ENCODE peak calls at places on chromosome 1, in five cellular contexts. X is heart left ventricle, Q is type B pancreatic cell, F is fibroblast of pulmonary artery, Y is cardiac fibroblast. Z is an unnamed sample.

GRCh38 chr1:63731117-63732043 is 42.4 kb upstream of the ROR1 start:
- DNase-seq in X (no peak), Q (no peak), F (peak), Y (peak), Z (no peak)

GRCh38 chr1:202304370-202304769 is 37.4 kb downstream of the UBE2T start:
- DNase-seq in X (peak), Q (no peak), F (no peak), Y (no peak), Z (no peak)

GRCh38 chr1:101190441-101190840 is 46.4 kb upstream of the S1PR1 start:
- DNase-seq in X (no peak), Q (no peak), F (peak), Y (peak), Z (no peak)

GRCh38 chr1:246681822-246682221 is 42.4 kb upstream of the SCCPDH start:
- DNase-seq in X (peak), Q (no peak), F (peak), Y (peak), Z (no peak)

GRCh38 chr1:74271503-74271902 is 36.3 kb downstream of the TNNI3K start:
- DNase-seq in X (no peak), Q (no peak), F (no peak), Y (no peak), Z (no peak)

GRCh38 chr1:26281971-26282693 is 2.2 kb downstream of the SH3BGRL3 start:
- DNase-seq in X (peak), Q (no peak), F (no peak), Y (peak), Z (no peak)

GRCh38 chr1:19178734-19179398 is 31.2 kb downstream of the UBR4 start:
- DNase-seq in X (no peak), Q (no peak), F (no peak), Y (no peak), Z (no peak)

GRCh38 chr1:153617677-153618076 is 1.6 kb upstream of the S100A14 start:
- DNase-seq in X (peak), Q (no peak), F (peak), Y (no peak), Z (peak)

GRCh38 chr1:168728452-168729404 is at the start of gene DPT:
- DNase-seq in X (peak), Q (no peak), F (peak), Y (peak), Z (no peak)

GRCh38 chr1:220144051-220144450 is 50.1 kb downstream of the IARS2 start:
- DNase-seq in X (no peak), Q (no peak), F (no peak), Y (no peak), Z (no peak)

GRCh38 chr1:99326215-99326949 is 62.1 kb downstream of the PLPPR4 start:
- DNase-seq in X (no peak), Q (no peak), F (peak), Y (peak), Z (no peak)

GRCh38 chr1:108200627-108201106 is 524 bp upstream of the SLC25A24 start:
- DNase-seq in X (peak), Q (no peak), F (peak), Y (peak), Z (peak)

GRCh38 chr1:96519851-96520281 is 201.7 kb upstream of the PTBP2 start:
- DNase-seq in X (no peak), Q (no peak), F (no peak), Y (no peak), Z (no peak)

GRCh38 chr1:98468111-98468717 is 193.3 kb upstream of the SNX7 start:
- DNase-seq in X (no peak), Q (no peak), F (peak), Y (peak), Z (no peak)

GRCh38 chr1:63653971-63654370 is 60.8 kb downstream of the PGM1 start:
- DNase-seq in X (no peak), Q (no peak), F (no peak), Y (no peak), Z (no peak)

GRCh38 chr1:111225091-111225490 is 2.4 kb upstream of the CHI3L2 start:
- DNase-seq in X (no peak), Q (no peak), F (no peak), Y (no peak), Z (no peak)

GRCh38 chr1:7233646-7234470 is 448.6 kb downstream of the CAMTA1 start:
- DNase-seq in X (no peak), Q (peak), F (no peak), Y (no peak), Z (no peak)

GRCh38 chr1:55250399-55251075 is 35.4 kb upstream of the USP24 start:
- DNase-seq in X (peak), Q (no peak), F (no peak), Y (no peak), Z (no peak)

GRCh38 chr1:206663832-206664652 is 20.7 kb upstream of the MAPKAPK2 start:
- DNase-seq in X (peak), Q (peak), F (peak), Y (peak), Z (peak)

GRCh38 chr1:115266729-115267421 is 71.2 kb downstream of the NGF start:
- DNase-seq in X (peak), Q (no peak), F (peak), Y (peak), Z (no peak)

GRCh38 chr1:167819849-167820683 is 93.9 kb downstream of the ADCY10 start:
- DNase-seq in X (peak), Q (no peak), F (peak), Y (peak), Z (no peak)

GRCh38 chr1:238439483-238439882 is 548.8 kb upstream of the ZP4 start:
- DNase-seq in X (no peak), Q (no peak), F (no peak), Y (no peak), Z (no peak)

GRCh38 chr1:16195518-16195905 is 16.9 kb downstream of the ARHGEF19 start:
- DNase-seq in X (no peak), Q (no peak), F (no peak), Y (no peak), Z (no peak)

GRCh38 chr1:75342799-75343198 is 208.6 kb downstream of the LHX8 start:
- DNase-seq in X (no peak), Q (no peak), F (no peak), Y (no peak), Z (no peak)

GRCh38 chr1:54256756-54257155 is 56.8 kb downstream of the MRPL37 start:
- DNase-seq in X (no peak), Q (no peak), F (no peak), Y (no peak), Z (no peak)

GRCh38 chr1:93715529-93716126 is 34.0 kb upstream of the BCAR3 start:
- DNase-seq in X (peak), Q (no peak), F (no peak), Y (peak), Z (no peak)

GRCh38 chr1:184965889-184966860 is 8.1 kb downstream of the NIBAN1 start:
- DNase-seq in X (no peak), Q (no peak), F (no peak), Y (no peak), Z (no peak)

GRCh38 chr1:6325482-6325881 is 64.6 kb upstream of the GPR153 start:
- DNase-seq in X (no peak), Q (no peak), F (no peak), Y (no peak), Z (no peak)

GRCh38 chr1:198494139-198494538 is 46.3 kb downstream of the ATP6V1G3 start:
- DNase-seq in X (no peak), Q (no peak), F (no peak), Y (no peak), Z (no peak)

GRCh38 chr1:233281711-233282581 is 13.6 kb downstream of the PCNX2 start:
- DNase-seq in X (no peak), Q (no peak), F (peak), Y (peak), Z (peak)

GRCh38 chr1:219555802-219556201 is 57.1 kb downstream of the ZC3H11B start:
- DNase-seq in X (no peak), Q (no peak), F (peak), Y (peak), Z (no peak)

GRCh38 chr1:35883681-35884155 is 709 bp downstream of the AGO1 start:
- DNase-seq in X (peak), Q (peak), F (no peak), Y (peak), Z (no peak)

GRCh38 chr1:40317394-40318074 is 448 bp upstream of the COL9A2 start:
- DNase-seq in X (no peak), Q (no peak), F (no peak), Y (no peak), Z (no peak)

GRCh38 chr1:58549231-58549958 is 2.9 kb upstream of the OMA1 start:
- DNase-seq in X (no peak), Q (no peak), F (no peak), Y (no peak), Z (no peak)

GRCh38 chr1:93608188-93609109 is 73.2 kb downstream of the BCAR3 start:
- DNase-seq in X (peak), Q (no peak), F (peak), Y (peak), Z (no peak)

GRCh38 chr1:15046487-15047165 is 106.9 kb upstream of the TMEM51 start:
- DNase-seq in X (peak), Q (peak), F (peak), Y (peak), Z (peak)

GRCh38 chr1:151832318-151832984 is 849 bp upstream of the RORC start:
- DNase-seq in X (peak), Q (no peak), F (peak), Y (peak), Z (no peak)

GRCh38 chr1:182962554-182963115 is 9.7 kb upstream of the SHCBP1L start:
- DNase-seq in X (peak), Q (no peak), F (peak), Y (peak), Z (peak)
- TF ChIP-seq CTCF in X (peak), Q (peak), F (peak), Y (peak), Z (peak)

GRCh38 chr1:183019860-183020259 is 3.4 kb upstream of the LAMC1 start:
- DNase-seq in X (no peak), Q (no peak), F (peak), Y (peak), Z (no peak)
- TF ChIP-seq CTCF in X (no peak), Q (no peak), F (peak), Y (peak), Z (no peak)

DNA sequence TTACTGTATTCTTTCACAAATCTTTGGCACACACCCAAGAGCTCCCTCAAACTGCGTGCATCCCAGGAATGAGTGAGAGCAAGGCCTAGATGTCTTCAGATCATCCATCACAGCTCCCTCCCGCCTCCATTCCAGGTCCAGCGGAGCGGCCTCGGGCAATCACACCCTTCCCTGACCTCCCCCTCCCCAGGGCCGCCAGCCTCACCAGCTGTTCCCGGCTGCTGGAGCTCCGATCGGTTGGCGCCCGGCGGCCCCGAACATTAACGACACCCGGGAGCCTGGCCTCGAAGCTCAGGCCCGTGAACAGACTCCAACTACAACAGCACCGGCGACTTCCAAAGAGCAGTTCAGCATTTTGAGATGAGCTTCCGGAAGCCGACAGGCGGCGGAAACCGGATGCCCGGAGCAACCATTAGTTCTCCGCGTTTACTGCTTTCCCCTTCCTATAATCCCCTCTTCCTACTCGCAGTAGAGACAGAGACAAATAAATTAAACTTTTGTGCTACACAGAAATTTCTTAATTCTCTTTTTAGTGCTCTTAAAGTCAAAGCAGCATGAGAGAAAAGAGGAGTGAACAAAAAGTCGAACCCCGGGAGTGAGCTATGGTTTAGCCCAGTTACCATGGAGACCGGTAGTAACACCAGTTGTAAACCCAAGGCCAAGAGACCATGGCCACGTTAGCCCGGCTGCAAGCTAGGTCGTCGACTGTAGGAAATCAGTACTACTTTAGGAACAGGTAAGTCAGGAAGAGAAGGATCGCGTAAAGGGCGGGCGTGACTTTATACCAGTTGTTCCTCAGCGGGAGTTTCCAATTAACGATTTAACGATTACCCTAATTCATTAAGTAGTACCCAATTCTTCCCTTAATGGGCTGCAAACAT is at the start of the genes GPATCH2 and SPATA17:
- DNase-seq in X (peak), Q (peak), F (peak), Y (peak), Z (peak)
- TF ChIP-seq CTCF in X (peak), Q (peak), F (no peak), Y (peak), Z (no peak)

GRCh38 chr1:155966135-155966534 is 12.2 kb downstream of the ARHGEF2 start:
- DNase-seq in X (no peak), Q (no peak), F (no peak), Y (no peak), Z (no peak)
- TF ChIP-seq CTCF in X (peak), Q (peak), F (peak), Y (peak), Z (no peak)

DNA sequence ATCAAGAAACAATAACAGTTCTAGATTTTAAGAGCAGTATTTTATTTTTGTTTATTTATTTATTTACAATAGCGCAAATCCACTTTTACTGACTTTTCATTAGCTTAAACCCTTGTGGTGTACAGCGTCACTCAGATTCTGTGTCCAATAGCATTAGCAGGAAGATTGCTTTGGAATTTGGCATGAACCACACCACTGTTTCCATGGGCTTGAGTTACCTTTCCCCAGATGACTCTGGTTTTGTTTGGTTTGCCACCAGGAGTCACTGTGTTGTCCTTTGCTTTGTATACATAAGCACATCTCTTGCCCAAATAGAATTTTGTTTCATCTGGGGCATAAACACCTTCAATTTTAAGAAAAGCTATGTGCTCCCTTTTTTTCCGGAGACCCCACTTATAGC is 25.9 kb upstream of the SNRPE start:
- DNase-seq in X (no peak), Q (no peak), F (no peak), Y (no peak), Z (no peak)
- TF ChIP-seq CTCF in X (no peak), Q (no peak), F (peak), Y (peak), Z (no peak)

GRCh38 chr1:118461154-118461553 is 276.1 kb upstream of the SPAG17 start:
- DNase-seq in X (no peak), Q (no peak), F (no peak), Y (no peak), Z (no peak)
- TF ChIP-seq CTCF in X (no peak), Q (peak), F (no peak), Y (peak), Z (no peak)

GRCh38 chr1:231374394-231374793 is 36.3 kb downstream of the SPRTN start:
- DNase-seq in X (no peak), Q (no peak), F (no peak), Y (no peak), Z (no peak)

GRCh38 chr1:231363624-231364023 is 25.5 kb downstream of the SPRTN start:
- DNase-seq in X (no peak), Q (no peak), F (no peak), Y (no peak), Z (no peak)

GRCh38 chr1:231372501-231372900 is 34.4 kb downstream of the SPRTN start:
- DNase-seq in X (no peak), Q (no peak), F (no peak), Y (no peak), Z (no peak)

GRCh38 chr1:231369282-231369681 is 31.2 kb downstream of the SPRTN start:
- DNase-seq in X (no peak), Q (no peak), F (no peak), Y (no peak), Z (no peak)
- TF ChIP-seq CTCF in X (no peak), Q (no peak), F (no peak), Y (no peak), Z (no peak)

Z was measured in HL-60.